ENCODE peak calls at places on chromosomes 16 and 17, in eight cellular contexts. One of them, this sample, is unnamed. For H3K4me1, the result is how much of the 10 kb centered on the place peaks cover.

GRCh38 chr17:32755045-32755805 is 121.7 kb downstream of the MYO1D start:
- DNase-seq in small intestine: peak
- DNase-seq in psoas muscle: no peak
- DNase-seq in left ventricle myocardium inferior: no peak
- DNase-seq in aorta: no peak
- DNase-seq in tibial artery: no peak
- DNase-seq in transverse colon: no peak
- DNase-seq in GM23248: peak
- DNase-seq in this sample: no peak

GRCh38 chr16:29306201-29306600 is 100.3 kb downstream of the NPIPB11 start:
- DNase-seq in small intestine: no peak
- DNase-seq in psoas muscle: no peak
- DNase-seq in left ventricle myocardium inferior: no peak
- DNase-seq in aorta: peak
- DNase-seq in tibial artery: no peak
- DNase-seq in transverse colon: no peak
- DNase-seq in GM23248: no peak
- DNase-seq in this sample: no peak

GRCh38 chr17:14753383-14753782 is 452.5 kb downstream of the HS3ST3B1 start:
- DNase-seq in small intestine: no peak
- DNase-seq in psoas muscle: no peak
- DNase-seq in left ventricle myocardium inferior: no peak
- DNase-seq in aorta: no peak
- DNase-seq in tibial artery: no peak
- DNase-seq in transverse colon: no peak
- DNase-seq in GM23248: no peak
- DNase-seq in this sample: no peak

GRCh38 chr17:79365836-79366831 is 244.7 kb downstream of the RBFOX3 start:
- DNase-seq in small intestine: no peak
- DNase-seq in psoas muscle: no peak
- DNase-seq in left ventricle myocardium inferior: no peak
- DNase-seq in aorta: no peak
- DNase-seq in tibial artery: no peak
- DNase-seq in transverse colon: no peak
- DNase-seq in GM23248: no peak
- DNase-seq in this sample: no peak

GRCh38 chr17:1126801-1127550 is 52.8 kb downstream of the ABR start:
- DNase-seq in small intestine: no peak
- DNase-seq in psoas muscle: no peak
- DNase-seq in left ventricle myocardium inferior: no peak
- DNase-seq in aorta: no peak
- DNase-seq in tibial artery: no peak
- DNase-seq in transverse colon: no peak
- DNase-seq in GM23248: no peak
- DNase-seq in this sample: no peak

GRCh38 chr16:67865318-67865717 is 7.5 kb upstream of the EDC4 start:
- DNase-seq in small intestine: peak
- DNase-seq in psoas muscle: peak
- DNase-seq in left ventricle myocardium inferior: no peak
- DNase-seq in aorta: no peak
- DNase-seq in tibial artery: no peak
- DNase-seq in transverse colon: peak
- DNase-seq in GM23248: peak
- DNase-seq in this sample: no peak

GRCh38 chr17:72097144-72097543 is 23.7 kb upstream of the SOX9 start:
- DNase-seq in small intestine: no peak
- DNase-seq in psoas muscle: no peak
- DNase-seq in left ventricle myocardium inferior: no peak
- DNase-seq in aorta: no peak
- DNase-seq in tibial artery: no peak
- DNase-seq in transverse colon: no peak
- DNase-seq in GM23248: peak
- DNase-seq in this sample: no peak

GRCh38 chr16:2008009-2008526 is 1.6 kb downstream of the ZNF598 start:
- DNase-seq in small intestine: peak
- DNase-seq in psoas muscle: no peak
- DNase-seq in left ventricle myocardium inferior: peak
- DNase-seq in aorta: no peak
- DNase-seq in tibial artery: no peak
- DNase-seq in transverse colon: peak
- DNase-seq in GM23248: peak
- DNase-seq in this sample: no peak

GRCh38 chr17:44655983-44656700 is at the start of gene MEIOC:
- DNase-seq in small intestine: peak
- DNase-seq in psoas muscle: no peak
- DNase-seq in left ventricle myocardium inferior: no peak
- DNase-seq in aorta: no peak
- DNase-seq in tibial artery: no peak
- DNase-seq in transverse colon: no peak
- DNase-seq in GM23248: peak
- DNase-seq in this sample: no peak

GRCh38 chr16:24288516-24288915 is 32.4 kb downstream of the CACNG3 start:
- DNase-seq in small intestine: no peak
- DNase-seq in psoas muscle: no peak
- DNase-seq in left ventricle myocardium inferior: no peak
- DNase-seq in aorta: no peak
- DNase-seq in tibial artery: no peak
- DNase-seq in transverse colon: no peak
- DNase-seq in GM23248: no peak
- DNase-seq in this sample: no peak

GRCh38 chr16:4344659-4345438 is 6.3 kb downstream of the PAM16 start:
- DNase-seq in small intestine: no peak
- DNase-seq in psoas muscle: no peak
- DNase-seq in left ventricle myocardium inferior: no peak
- DNase-seq in aorta: no peak
- DNase-seq in tibial artery: no peak
- DNase-seq in transverse colon: no peak
- DNase-seq in GM23248: peak
- DNase-seq in this sample: no peak

GRCh38 chr17:76022973-76023899 is 3.9 kb downstream of the EVPL start:
- DNase-seq in small intestine: no peak
- DNase-seq in psoas muscle: no peak
- DNase-seq in left ventricle myocardium inferior: no peak
- DNase-seq in aorta: no peak
- DNase-seq in tibial artery: no peak
- DNase-seq in transverse colon: no peak
- DNase-seq in GM23248: no peak
- DNase-seq in this sample: no peak

GRCh38 chr17:77824780-77825280 is 133.7 kb upstream of the TNRC6C start:
- DNase-seq in small intestine: no peak
- DNase-seq in psoas muscle: no peak
- DNase-seq in left ventricle myocardium inferior: no peak
- DNase-seq in aorta: peak
- DNase-seq in tibial artery: no peak
- DNase-seq in transverse colon: no peak
- DNase-seq in GM23248: no peak
- DNase-seq in this sample: no peak

GRCh38 chr17:56317351-56318208 is 164.3 kb downstream of the ANKFN1 start:
- DNase-seq in small intestine: no peak
- DNase-seq in psoas muscle: no peak
- DNase-seq in left ventricle myocardium inferior: no peak
- DNase-seq in aorta: no peak
- DNase-seq in tibial artery: no peak
- DNase-seq in transverse colon: no peak
- DNase-seq in GM23248: no peak
- DNase-seq in this sample: no peak

GRCh38 chr17:15291674-15292361 is 26.7 kb upstream of the PMP22 start:
- DNase-seq in small intestine: no peak
- DNase-seq in psoas muscle: no peak
- DNase-seq in left ventricle myocardium inferior: peak
- DNase-seq in aorta: no peak
- DNase-seq in tibial artery: no peak
- DNase-seq in transverse colon: no peak
- DNase-seq in GM23248: no peak
- DNase-seq in this sample: no peak

DNA sequence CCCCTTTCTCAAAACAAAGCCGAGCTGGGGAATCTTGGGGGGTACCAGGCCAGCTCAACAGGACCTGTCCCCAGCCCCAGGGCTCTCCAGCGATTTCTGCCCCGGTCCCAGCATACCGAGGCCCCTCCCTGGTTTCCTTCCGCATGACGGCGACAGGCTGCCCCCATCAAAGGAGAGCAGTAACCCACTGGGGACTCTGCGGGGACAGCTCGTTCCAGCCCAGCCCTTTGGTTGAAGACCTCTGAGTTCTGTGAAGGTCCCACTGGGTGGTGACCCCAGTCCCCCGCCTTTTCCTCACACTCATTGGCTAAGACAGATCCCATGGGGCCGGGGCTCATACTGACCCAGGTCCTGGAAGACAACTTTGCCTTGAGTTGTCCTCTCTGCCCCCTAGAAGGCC is 4.1 kb downstream of the SMTNL2 start:
- DNase-seq in small intestine: no peak
- DNase-seq in psoas muscle: no peak
- DNase-seq in left ventricle myocardium inferior: peak
- DNase-seq in aorta: peak
- DNase-seq in tibial artery: no peak
- DNase-seq in transverse colon: no peak
- DNase-seq in GM23248: no peak
- DNase-seq in this sample: no peak
- H3K4me1 ChIP-seq in small intestine: under half
- H3K4me1 ChIP-seq in psoas muscle: under half
- H3K4me1 ChIP-seq in left ventricle myocardium inferior: half or more
- H3K4me1 ChIP-seq in aorta: under half
- H3K4me1 ChIP-seq in tibial artery: under half
- H3K4me1 ChIP-seq in transverse colon: under half
- H3K4me1 ChIP-seq in GM23248: under half
- H3K4me1 ChIP-seq in this sample: under half

DNA sequence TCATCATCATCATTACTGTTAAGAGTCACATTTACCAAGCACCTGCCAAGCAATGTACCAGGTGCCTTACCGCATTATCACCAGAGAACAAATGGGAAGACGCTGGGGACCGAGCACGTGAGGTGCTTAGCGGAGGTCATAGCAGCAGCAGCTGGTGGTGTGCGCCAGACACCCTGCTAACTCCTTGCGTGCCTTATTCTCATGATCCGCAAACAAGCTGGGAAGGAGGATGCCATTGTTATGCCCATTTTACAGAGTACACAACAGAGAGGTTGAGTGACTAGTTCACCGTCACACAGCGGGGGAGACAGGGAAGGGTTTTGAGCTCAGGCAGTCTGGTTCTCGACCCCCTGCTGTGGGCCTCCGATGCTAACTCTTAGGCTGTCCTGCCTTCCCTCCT is 7.3 kb downstream of the ATP2A3 start:
- DNase-seq in small intestine: no peak
- DNase-seq in psoas muscle: no peak
- DNase-seq in left ventricle myocardium inferior: no peak
- DNase-seq in aorta: no peak
- DNase-seq in tibial artery: no peak
- DNase-seq in transverse colon: no peak
- DNase-seq in GM23248: no peak
- DNase-seq in this sample: no peak
- H3K4me1 ChIP-seq in small intestine: under half
- H3K4me1 ChIP-seq in psoas muscle: under half
- H3K4me1 ChIP-seq in left ventricle myocardium inferior: under half
- H3K4me1 ChIP-seq in aorta: under half
- H3K4me1 ChIP-seq in tibial artery: under half
- H3K4me1 ChIP-seq in transverse colon: under half
- H3K4me1 ChIP-seq in GM23248: under half
- H3K4me1 ChIP-seq in this sample: under half

DNA sequence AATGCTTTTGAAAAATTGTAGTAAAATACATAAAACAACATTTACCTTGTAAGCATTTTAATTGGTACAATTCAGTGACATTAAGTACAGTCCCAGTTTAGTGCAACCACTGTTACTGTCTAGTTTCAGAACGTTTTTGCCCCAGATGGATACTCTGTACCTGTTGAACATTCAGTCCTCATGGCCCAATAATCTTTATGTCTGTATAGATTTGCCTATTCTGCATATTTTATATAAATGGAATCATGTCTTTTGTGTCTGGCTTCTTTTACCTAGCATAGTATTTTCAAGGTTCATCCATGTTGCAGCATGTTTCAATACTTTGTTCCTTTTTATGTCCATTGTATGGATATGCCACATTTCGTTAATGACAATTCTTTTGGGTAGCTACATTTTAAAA is 37.2 kb downstream of the TENT4B start:
- DNase-seq in small intestine: no peak
- DNase-seq in psoas muscle: no peak
- DNase-seq in left ventricle myocardium inferior: no peak
- DNase-seq in aorta: no peak
- DNase-seq in tibial artery: no peak
- DNase-seq in transverse colon: no peak
- DNase-seq in GM23248: no peak
- DNase-seq in this sample: no peak
- H3K4me1 ChIP-seq in small intestine: under half
- H3K4me1 ChIP-seq in psoas muscle: under half
- H3K4me1 ChIP-seq in left ventricle myocardium inferior: under half
- H3K4me1 ChIP-seq in aorta: under half
- H3K4me1 ChIP-seq in tibial artery: under half
- H3K4me1 ChIP-seq in transverse colon: under half
- H3K4me1 ChIP-seq in GM23248: under half
- H3K4me1 ChIP-seq in this sample: under half

DNA sequence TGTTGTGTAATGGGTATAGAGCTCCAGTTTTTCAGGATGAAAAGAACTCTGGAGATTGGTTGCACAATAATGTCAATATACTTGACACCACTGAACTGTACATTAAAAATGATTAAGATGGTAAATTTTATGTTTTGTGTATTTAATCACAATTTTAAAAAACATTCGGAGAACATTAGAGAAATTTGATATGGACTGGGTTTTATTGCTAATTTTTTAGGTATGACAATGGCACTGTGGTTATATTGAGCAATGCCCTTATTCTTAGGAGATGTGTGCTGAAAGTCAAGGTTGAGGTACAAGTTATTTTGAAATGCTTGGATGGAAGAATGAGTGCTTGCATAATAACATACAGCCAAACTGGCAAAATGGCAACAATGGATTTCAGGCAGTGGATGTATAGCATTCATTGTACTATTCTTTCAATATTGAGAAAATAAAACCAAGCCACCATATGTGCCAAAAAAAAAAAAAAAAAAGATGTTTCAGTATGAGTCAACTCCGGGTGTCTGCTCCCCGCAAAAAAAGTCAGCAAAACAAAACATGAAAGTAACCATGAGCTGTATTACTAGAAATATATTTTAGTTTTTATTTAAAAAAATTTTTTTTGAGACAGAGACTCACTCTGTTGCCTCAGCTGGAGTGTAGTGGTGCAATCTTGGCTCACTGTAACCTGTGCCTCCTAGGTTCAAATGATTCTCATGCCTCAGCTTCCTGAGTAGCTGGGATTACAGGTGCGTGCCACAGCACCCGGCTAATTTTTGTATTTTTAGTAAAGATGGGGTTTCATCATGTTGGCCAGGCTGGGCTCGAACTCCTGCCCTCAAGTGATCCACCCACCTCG is 19.8 kb downstream of the HOXB1 start:
- DNase-seq in small intestine: no peak
- DNase-seq in psoas muscle: no peak
- DNase-seq in left ventricle myocardium inferior: no peak
- DNase-seq in aorta: no peak
- DNase-seq in tibial artery: no peak
- DNase-seq in transverse colon: no peak
- DNase-seq in GM23248: peak
- DNase-seq in this sample: no peak
- H3K4me1 ChIP-seq in small intestine: under half
- H3K4me1 ChIP-seq in psoas muscle: under half
- H3K4me1 ChIP-seq in left ventricle myocardium inferior: under half
- H3K4me1 ChIP-seq in aorta: under half
- H3K4me1 ChIP-seq in tibial artery: under half
- H3K4me1 ChIP-seq in transverse colon: under half
- H3K4me1 ChIP-seq in GM23248: under half
- H3K4me1 ChIP-seq in this sample: under half